ENCODE peak calls at places on chromosomes 3 and 15, in four cellular contexts. D, H, Z and V are unnamed samples.

GRCh38 chr3:28050895-28051294 is 190.5 kb upstream of the CMC1 start:
- DNase-seq in Z (no peak), D (no peak), H (peak), V (no peak)

GRCh38 chr15:70094690-70095311 is 2.9 kb downstream of the TLE3 start:
- DNase-seq in H (no peak), D (no peak), Z (no peak), V (no peak)

GRCh38 chr15:67042490-67043181 is 22.8 kb upstream of the SMAD3 start:
- DNase-seq in H (no peak), D (no peak), Z (no peak), V (no peak)

GRCh38 chr3:163809540-163809993 is 1268.7 kb downstream of the SI start:
- DNase-seq in D (no peak), H (no peak), Z (no peak), V (no peak)

GRCh38 chr15:100690786-100691160 is 88.4 kb downstream of the ASB7 start:
- DNase-seq in Z (no peak), D (no peak), H (no peak), V (no peak)

GRCh38 chr3:2097641-2098191 is 950 bp upstream of the CNTN4 start:
- DNase-seq in Z (no peak), D (no peak), H (no peak), V (no peak)

GRCh38 chr15:62119224-62119925 is 45.7 kb downstream of the C2CD4B start:
- DNase-seq in Z (no peak), H (peak), D (no peak), V (no peak)

GRCh38 chr3:140505256-140505655 is 172.6 kb upstream of the TRIM42 start:
- DNase-seq in D (peak), H (no peak), Z (no peak), V (no peak)

GRCh38 chr3:30611613-30612421 is 5.4 kb downstream of the TGFBR2 start:
- DNase-seq in H (no peak), Z (no peak), D (no peak), V (no peak)

GRCh38 chr3:21328982-21329381 is 422.0 kb downstream of the ZNF385D start:
- DNase-seq in Z (no peak), H (no peak), D (no peak), V (no peak)

GRCh38 chr15:100457201-100457600 is 71.5 kb downstream of the CERS3 start:
- DNase-seq in Z (no peak), H (no peak), D (no peak), V (no peak)

GRCh38 chr3:12557472-12558105 is 702 bp downstream of the MKRN2 start:
- DNase-seq in Z (no peak), H (no peak), D (no peak), V (no peak)

GRCh38 chr3:64878372-64878771 is 190.6 kb upstream of the ADAMTS9 start:
- DNase-seq in Z (no peak), D (no peak), H (no peak), V (no peak)

GRCh38 chr3:53705774-53706173 is 140.4 kb downstream of the CHDH start:
- DNase-seq in H (no peak), Z (no peak), D (no peak), V (no peak)

GRCh38 chr3:53996153-53996861 is 104.6 kb upstream of the SELENOK start:
- DNase-seq in Z (no peak), H (no peak), D (no peak), V (no peak)

GRCh38 chr15:51227967-51228783 is 110.2 kb downstream of the CYP19A1 start:
- DNase-seq in D (peak), Z (no peak), H (peak), V (no peak)

GRCh38 chr3:44501971-44502370 is 24.5 kb upstream of the ZNF445 start:
- DNase-seq in D (no peak), Z (no peak), H (no peak), V (no peak)

GRCh38 chr15:61410656-61411055 is 181.6 kb upstream of the RORA start:
- DNase-seq in Z (no peak), H (no peak), D (no peak), V (no peak)

GRCh38 chr3:21256932-21257331 is 494.1 kb downstream of the ZNF385D start:
- DNase-seq in D (no peak), H (no peak), Z (no peak), V (no peak)

GRCh38 chr3:11250902-11251806 is 21.0 kb upstream of the ATG7 start:
- DNase-seq in Z (no peak), D (no peak), H (no peak), V (peak)

GRCh38 chr3:73592154-73592877 is 32.4 kb downstream of the PDZRN3 start:
- DNase-seq in H (no peak), D (no peak), Z (no peak), V (no peak)

GRCh38 chr3:194738254-194739093 is 52.8 kb downstream of the FAM43A start:
- DNase-seq in D (peak), H (peak), Z (no peak), V (no peak)

GRCh38 chr3:99678023-99678422 is 39.6 kb downstream of the COL8A1 start:
- DNase-seq in H (peak), D (peak), Z (no peak), V (no peak)

GRCh38 chr3:139491027-139491700 is 14.8 kb upstream of the RBP2 start:
- DNase-seq in D (no peak), Z (no peak), H (no peak), V (no peak)

GRCh38 chr15:100918690-100919480 is at the start of gene LRRK1:
- DNase-seq in D (no peak), Z (no peak), H (no peak), V (no peak)

GRCh38 chr3:126758882-126759281 is 54.8 kb downstream of the CHCHD6 start:
- DNase-seq in D (no peak), Z (no peak), H (no peak), V (no peak)

GRCh38 chr3:86702381-86702958 is 288.5 kb downstream of the VGLL3 start:
- DNase-seq in D (no peak), Z (no peak), H (no peak), V (no peak)

GRCh38 chr3:143207338-143207961 is 87.9 kb downstream of the CHST2 start:
- DNase-seq in D (no peak), H (no peak), Z (no peak), V (no peak)

GRCh38 chr15:40762919-40763800 is 708 bp upstream of the GCHFR start:
- DNase-seq in H (no peak), Z (peak), D (peak), V (no peak)

GRCh38 chr15:52164631-52165265 is 26.4 kb downstream of the GNB5 start:
- DNase-seq in D (no peak), H (no peak), Z (no peak), V (no peak)

GRCh38 chr3:49805367-49805782 is 2.3 kb downstream of the INKA1 start:
- DNase-seq in D (peak), Z (no peak), H (peak), V (no peak)

GRCh38 chr3:102174832-102175374 is 259.9 kb upstream of the ZPLD1 start:
- DNase-seq in D (no peak), Z (no peak), H (no peak), V (no peak)

GRCh38 chr3:17518189-17519059 is 224.0 kb downstream of the TBC1D5 start:
- DNase-seq in H (no peak), D (no peak), Z (no peak), V (no peak)

GRCh38 chr15:38683382-38684242 is 119.0 kb upstream of the RASGRP1 start:
- DNase-seq in D (no peak), Z (no peak), H (peak), V (peak)

GRCh38 chr3:165491487-165491886 is 295.3 kb upstream of the SLITRK3 start:
- DNase-seq in D (no peak), H (no peak), Z (no peak), V (no peak)